ENCODE peak calls at places on chromosomes 4 and X, in seven cellular contexts. U, R, G, K, S, T and L are unnamed samples.

GRCh38 chrX:135345328-135345645 is 36.0 kb downstream of the ETDC start:
- DNase-seq in U (peak), R (no peak), G (no peak), K (peak), S (no peak), T (peak), L (no peak)

GRCh38 chr4:155900402-155900801 is 3.1 kb upstream of the TDO2 start:
- DNase-seq in U (no peak), R (no peak), G (no peak), K (peak), S (no peak), T (no peak), L (no peak)

GRCh38 chr4:133483600-133484246 is 334.6 kb downstream of the PCDH10 start:
- DNase-seq in U (no peak), R (no peak), G (no peak), K (peak), S (no peak), T (no peak), L (no peak)

GRCh38 chr4:168509786-168510185 is 12.9 kb downstream of the PALLD start:
- DNase-seq in U (no peak), R (no peak), G (no peak), K (peak), S (no peak), T (no peak), L (no peak)

GRCh38 chr4:29304595-29304994 is 1415.6 kb upstream of the PCDH7 start:
- DNase-seq in U (no peak), R (no peak), G (no peak), K (no peak), S (no peak), T (no peak), L (no peak)

GRCh38 chr4:77566148-77566547 is 39.5 kb upstream of the CXCL13 start:
- DNase-seq in U (no peak), R (no peak), G (no peak), K (no peak), S (no peak), T (no peak), L (no peak)

GRCh38 chr4:123696712-123697111 is 300.1 kb downstream of the SPRY1 start:
- DNase-seq in U (no peak), R (no peak), G (no peak), K (no peak), S (no peak), T (no peak), L (no peak)

GRCh38 chr4:183260491-183261151 is 59.5 kb downstream of the CLDN22 start:
- DNase-seq in U (no peak), R (no peak), G (no peak), K (no peak), S (no peak), T (no peak), L (no peak)

GRCh38 chr4:158622251-158622650 is 49.4 kb downstream of the C4orf46 start:
- DNase-seq in U (no peak), R (no peak), G (no peak), K (peak), S (no peak), T (no peak), L (no peak)

GRCh38 chr4:39548425-39549067 is 21.3 kb upstream of the UGDH start:
- DNase-seq in U (no peak), R (no peak), G (no peak), K (peak), S (no peak), T (no peak), L (no peak)

GRCh38 chr4:145736241-145736831 is 56.4 kb downstream of the C4orf51 start:
- DNase-seq in U (no peak), R (no peak), G (no peak), K (peak), S (peak), T (peak), L (no peak)

GRCh38 chr4:161189286-161190134 is 974.3 kb downstream of the FSTL5 start:
- DNase-seq in U (no peak), R (no peak), G (no peak), K (peak), S (no peak), T (no peak), L (no peak)

GRCh38 chrX:102745513-102746133 is 25.1 kb downstream of the GPRASP3 start:
- DNase-seq in U (no peak), R (no peak), G (peak), K (no peak), S (peak), T (no peak), L (no peak)

GRCh38 chr4:189002475-189002874 is 863.2 kb downstream of the TRIML1 start:
- DNase-seq in U (no peak), R (no peak), G (no peak), K (no peak), S (no peak), T (no peak), L (no peak)

GRCh38 chrX:70979136-70979762 is 48.4 kb upstream of the SLC7A3 start:
- DNase-seq in U (no peak), R (no peak), G (peak), K (peak), S (no peak), T (no peak), L (no peak)

GRCh38 chr4:33837043-33837442 is 2407.3 kb downstream of the ARAP2 start:
- DNase-seq in U (no peak), R (no peak), G (no peak), K (peak), S (no peak), T (no peak), L (no peak)

GRCh38 chr4:186691396-186691795 is 32.3 kb downstream of the FAT1 start:
- DNase-seq in U (no peak), R (no peak), G (no peak), K (no peak), S (no peak), T (no peak), L (no peak)

GRCh38 chr4:34271479-34272355 is 1972.6 kb downstream of the ARAP2 start:
- DNase-seq in U (no peak), R (no peak), G (no peak), K (no peak), S (no peak), T (no peak), L (no peak)

GRCh38 chr4:97208749-97209148 is 934.5 kb downstream of the STPG2 start:
- DNase-seq in U (no peak), R (no peak), G (no peak), K (no peak), S (no peak), T (no peak), L (no peak)

GRCh38 chrX:74383611-74384010 is 37.7 kb upstream of the SLC16A2 start:
- DNase-seq in U (no peak), R (peak), G (peak), K (peak), S (no peak), T (no peak), L (peak)

GRCh38 chr4:158750379-158750778 is 18.4 kb upstream of the FNIP2 start:
- DNase-seq in U (no peak), R (no peak), G (no peak), K (peak), S (no peak), T (no peak), L (no peak)

GRCh38 chr4:116702949-116703348 is 382.4 kb downstream of the TRAM1L1 start:
- DNase-seq in U (no peak), R (peak), G (no peak), K (no peak), S (no peak), T (no peak), L (peak)

GRCh38 chrX:136065044-136065671 is 79.9 kb downstream of the SLC9A6 start:
- DNase-seq in U (peak), R (no peak), G (no peak), K (peak), S (peak), T (peak), L (no peak)

GRCh38 chrX:114047558-114047957 is 536.3 kb upstream of the HTR2C start:
- DNase-seq in U (no peak), R (no peak), G (no peak), K (no peak), S (no peak), T (no peak), L (no peak)

GRCh38 chr4:169492436-169493163 is 119.8 kb downstream of the NEK1 start:
- DNase-seq in U (no peak), R (peak), G (peak), K (peak), S (no peak), T (no peak), L (peak)

GRCh38 chr4:185145572-185145971 is 2.5 kb downstream of the SLC25A4 start:
- DNase-seq in U (peak), R (no peak), G (no peak), K (no peak), S (no peak), T (peak), L (no peak)

GRCh38 chr4:19054916-19055315 is 1033.4 kb upstream of the LCORL start:
- DNase-seq in U (no peak), R (no peak), G (no peak), K (no peak), S (no peak), T (no peak), L (no peak)

GRCh38 chr4:70704333-70705145 is 16.2 kb downstream of the UTP3 start:
- DNase-seq in U (peak), R (peak), G (peak), K (peak), S (peak), T (peak), L (peak)
- TF ChIP-seq CTCF in U (no peak), R (peak), G (no peak), K (peak), S (peak), T (peak), L (peak)

DNA sequence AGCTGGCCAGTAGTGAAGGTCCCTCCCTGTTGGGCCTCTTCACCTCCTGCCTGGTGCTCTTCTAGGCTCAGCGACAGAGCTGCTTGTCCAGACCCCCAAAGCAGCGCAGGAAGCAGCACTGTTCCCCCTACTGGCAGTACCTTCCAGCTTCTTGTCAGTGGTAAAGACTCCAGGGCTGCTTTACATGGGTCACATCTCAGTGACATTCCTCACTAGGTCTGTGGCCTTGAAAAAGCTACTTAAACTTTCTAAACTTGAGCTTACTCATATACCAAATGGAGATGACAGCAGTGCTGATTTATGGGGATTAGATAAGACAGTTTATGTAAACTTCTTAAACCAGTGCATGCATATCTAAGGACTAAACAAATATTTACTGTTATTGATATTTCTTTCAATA is 117.3 kb downstream of the FAT4 start:
- DNase-seq in U (no peak), R (no peak), G (peak), K (peak), S (no peak), T (peak), L (no peak)
- TF ChIP-seq CTCF in U (peak), R (no peak), G (no peak), K (peak), S (peak), T (peak), L (no peak)

DNA sequence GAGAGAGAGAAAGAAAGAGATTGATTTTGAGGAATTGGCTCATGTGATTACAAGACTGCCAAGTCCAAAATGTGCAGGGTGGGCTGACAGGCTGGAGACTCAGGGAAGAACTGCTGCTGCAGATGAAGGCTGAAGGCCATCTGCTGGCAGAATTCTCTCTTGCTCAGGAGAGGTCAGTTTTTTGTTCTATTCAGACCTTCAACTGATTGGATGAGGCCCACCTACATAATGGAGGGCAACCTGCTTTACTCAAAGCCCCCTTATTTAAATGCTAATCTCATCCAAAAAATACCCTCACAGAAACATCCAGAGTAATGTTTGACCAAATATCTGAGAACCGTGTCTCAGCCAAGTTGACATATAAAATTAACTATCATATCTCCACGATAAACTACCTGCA is 38.2 kb upstream of the MAMLD1 start:
- DNase-seq in U (no peak), R (no peak), G (no peak), K (no peak), S (no peak), T (no peak), L (no peak)
- TF ChIP-seq CTCF in U (no peak), R (no peak), G (no peak), K (no peak), S (no peak), T (no peak), L (no peak)

GRCh38 chr4:16513876-16514275 is 287.6 kb upstream of the TAPT1 start:
- DNase-seq in U (no peak), R (no peak), G (no peak), K (peak), S (no peak), T (no peak), L (no peak)

GRCh38 chr4:16505726-16506125 is 279.5 kb upstream of the TAPT1 start:
- DNase-seq in U (no peak), R (no peak), G (peak), K (no peak), S (no peak), T (no peak), L (no peak)

DNA sequence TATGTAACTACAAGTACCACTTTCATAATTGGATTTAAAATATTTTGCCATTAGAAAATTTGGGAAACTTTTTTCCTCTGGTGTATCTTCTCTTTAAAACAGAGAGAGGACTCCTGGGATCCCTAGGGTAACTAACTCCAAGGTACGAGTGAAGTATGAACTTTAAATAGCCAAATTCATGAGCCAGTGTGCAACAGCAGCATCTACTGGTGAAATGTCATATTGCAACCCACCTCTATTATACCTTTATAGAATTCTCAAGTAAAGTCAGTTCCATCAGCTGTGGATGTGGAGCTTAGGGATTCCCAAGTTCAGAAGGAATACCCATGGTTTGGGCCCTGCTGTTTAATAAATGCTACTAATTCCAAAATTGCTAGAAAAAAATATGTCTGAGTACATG is 282.7 kb upstream of the TAPT1 start:
- DNase-seq in U (no peak), R (peak), G (no peak), K (no peak), S (no peak), T (no peak), L (no peak)
- TF ChIP-seq CTCF in U (peak), R (peak), G (peak), K (peak), S (peak), T (no peak), L (no peak)